ENCODE peak calls at places on chromosomes 6 and 20, in five cellular contexts. H, R, T, L and K are unnamed samples.

GRCh38 chr20:23135449-23136447 is 49.6 kb upstream of the CD93 start:
- DNase-seq in H (no peak), R (no peak), T (no peak), L (no peak), K (no peak)

GRCh38 chr6:3663811-3664210 is 87.7 kb downstream of the PXDC1 start:
- DNase-seq in H (no peak), R (no peak), T (no peak), L (no peak), K (no peak)

GRCh38 chr20:33826270-33826897 is 15.2 kb downstream of the CHMP4B start:
- DNase-seq in H (no peak), R (peak), T (no peak), L (no peak), K (no peak)

GRCh38 chr20:45059022-45059728 is 41.8 kb downstream of the KCNS1 start:
- DNase-seq in H (no peak), R (no peak), T (no peak), L (no peak), K (no peak)

GRCh38 chr6:111283707-111284106 is 196.4 kb downstream of the SLC16A10 start:
- DNase-seq in H (no peak), R (no peak), T (no peak), L (no peak), K (no peak)

GRCh38 chr6:131823276-131823902 is 15.6 kb downstream of the ENPP1 start:
- DNase-seq in H (no peak), R (no peak), T (no peak), L (no peak), K (no peak)

GRCh38 chr6:41719796-41720620 is 15.4 kb downstream of the TFEB start:
- DNase-seq in H (no peak), R (no peak), T (no peak), L (no peak), K (no peak)

GRCh38 chr6:139028242-139028657 is 295 bp upstream of the ABRACL start:
- DNase-seq in H (no peak), R (no peak), T (no peak), L (no peak), K (no peak)

GRCh38 chr6:121868191-121868590 is 432.7 kb downstream of the GJA1 start:
- DNase-seq in H (no peak), R (no peak), T (no peak), L (no peak), K (no peak)

GRCh38 chr20:49562341-49563014 is 5.5 kb downstream of the PTGIS start:
- DNase-seq in H (peak), R (no peak), T (peak), L (no peak), K (peak)